ENCODE peak calls at places on chromosome X, in ten cellular contexts. T is colonic mucosa, D is uterus, F is left ventricle myocardium inferior, U is esophagus muscularis mucosa, B is right lobe of liver, J is pancreas, S is A549, Y is ascending aorta, L is neural progenitor cell. G is an unnamed sample.

GRCh38 chrX:141638601-141639000 is 49.1 kb downstream of the SPANXA2 start:
- DNase-seq in U (no peak), J (no peak), F (no peak), L (no peak), S (no peak), D (no peak), B (no peak), Y (no peak), T (no peak), G (no peak)

GRCh38 chrX:70664726-70665125 is 220.1 kb downstream of the DLG3 start:
- DNase-seq in F (no peak), B (no peak), J (no peak), T (no peak), Y (no peak), U (no peak), S (peak; percentile 6), L (peak; percentile 35), D (no peak), G (no peak)

GRCh38 chrX:129748265-129748664 is 9.5 kb downstream of the XPNPEP2 start:
- DNase-seq in B (no peak), L (no peak), T (no peak), U (no peak), S (no peak), J (no peak), D (peak; percentile 60), F (no peak), Y (peak; percentile 78), G (no peak)

GRCh38 chrX:87572911-87573310 is 55.3 kb downstream of the KLHL4 start:
- DNase-seq in Y (no peak), B (no peak), U (no peak), L (no peak), T (no peak), J (no peak), F (no peak), D (no peak), S (no peak), G (no peak)

GRCh38 chrX:9320940-9321339 is 143.9 kb upstream of the TBL1X start:
- DNase-seq in F (no peak), D (no peak), U (no peak), J (no peak), L (peak; percentile 9), B (no peak), Y (no peak), T (no peak), S (peak; percentile 30), G (no peak)

GRCh38 chrX:2697741-2698294 is 6.7 kb downstream of the CD99 start:
- DNase-seq in U (no peak), D (no peak), Y (no peak), T (no peak), F (no peak), B (no peak), S (no peak), L (no peak), J (no peak), G (no peak)

GRCh38 chrX:69504626-69505612 is 793 bp downstream of the NALF2 start:
- DNase-seq in S (no peak), Y (no peak), D (no peak), U (no peak), B (no peak), L (peak; percentile 55), J (no peak), F (no peak), T (no peak), G (peak; percentile 15)

GRCh38 chrX:44011505-44011904 is 38.3 kb upstream of the NDP start:
- DNase-seq in D (no peak), T (no peak), U (no peak), S (no peak), Y (no peak), L (no peak), F (no peak), J (no peak), B (no peak), G (no peak)

GRCh38 chrX:70434352-70434866 is 10.2 kb upstream of the DLG3 start:
- DNase-seq in U (peak; percentile 93), Y (peak; percentile 93), F (peak; percentile 87), B (peak; percentile 86), T (peak; percentile 92), J (peak; percentile 86), L (peak; percentile 92), D (peak; percentile 88), S (peak; percentile 93), G (peak; percentile 86)

GRCh38 chrX:65686246-65686645 is 18.8 kb downstream of the MSN start:
- DNase-seq in Y (no peak), B (no peak), J (no peak), S (no peak), U (no peak), T (no peak), D (no peak), F (no peak), L (no peak), G (no peak)

GRCh38 chrX:136259543-136259942 is 8.3 kb upstream of the MAP7D3 start:
- DNase-seq in D (no peak), F (no peak), U (no peak), Y (no peak), L (no peak), T (no peak), B (no peak), J (no peak), S (no peak), G (no peak)

GRCh38 chrX:55815546-55815945 is 98.0 kb downstream of the RRAGB start:
- DNase-seq in U (no peak), T (no peak), J (no peak), S (no peak), L (no peak), B (no peak), F (no peak), D (no peak), Y (no peak), G (no peak)

GRCh38 chrX:51459125-51459524 is 37.3 kb downstream of the NUDT11 start:
- DNase-seq in T (peak; percentile 21), B (no peak), F (no peak), Y (no peak), D (no peak), J (no peak), L (peak; percentile 52), S (no peak), U (no peak), G (no peak)

GRCh38 chrX:8738588-8739189 is 6.8 kb upstream of the ANOS1 start:
- DNase-seq in L (peak; percentile 63), F (no peak), S (no peak), T (peak; percentile 38), B (no peak), J (no peak), U (no peak), D (no peak), Y (no peak), G (peak; percentile 58)

GRCh38 chrX:120308959-120309872 is 2.0 kb downstream of the TMEM255A start:
- DNase-seq in F (peak; percentile 33), Y (peak; percentile 69), L (peak; percentile 82), T (peak; percentile 47), U (peak; percentile 91), D (peak; percentile 73), B (peak; percentile 60), S (peak; percentile 36), J (peak; percentile 79), G (peak; percentile 62)

GRCh38 chrX:112235547-112235946 is 153.0 kb upstream of the TRPC5 start:
- DNase-seq in J (no peak), L (no peak), F (no peak), Y (no peak), U (no peak), B (peak; percentile 46), S (no peak), T (no peak), D (no peak), G (no peak)

DNA sequence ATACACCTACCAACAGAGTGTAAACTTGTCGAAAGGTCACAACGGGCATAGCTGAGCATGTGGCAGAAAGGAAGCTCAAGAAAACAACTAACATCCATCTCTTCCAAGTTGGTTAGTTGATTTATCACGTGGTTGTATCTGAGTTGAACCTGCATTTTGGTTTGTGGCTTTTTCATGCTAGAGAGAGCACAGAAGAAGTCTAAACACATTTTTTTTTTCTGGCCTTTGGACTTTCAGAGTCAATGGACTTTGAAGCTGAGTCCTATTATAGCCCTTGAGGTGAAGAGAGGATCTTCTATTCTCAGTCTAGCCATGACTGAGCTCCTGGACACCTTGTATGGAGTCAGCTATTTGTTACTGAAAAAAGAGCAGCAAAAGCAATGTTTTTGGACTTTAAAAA is 150.6 kb upstream of the TRPC5 start:
- DNase-seq in T (no peak), L (no peak), B (no peak), Y (no peak), S (no peak), U (no peak), D (no peak), F (no peak), J (no peak), G (no peak)
- H3K9me3 ChIP-seq in T (no peaks in the 10 kb centered on the region), L (no peaks in the 10 kb centered on the region), B (no peaks in the 10 kb centered on the region), Y (no peaks in the 10 kb centered on the region), S (no peaks in the 10 kb centered on the region), U (no peaks in the 10 kb centered on the region), D (no peaks in the 10 kb centered on the region), F (no peaks in the 10 kb centered on the region), J (no peaks in the 10 kb centered on the region), G (no peaks in the 10 kb centered on the region)

GRCh38 chrX:150253946-150254615 is 109.0 kb upstream of the MAMLD1 start:
- DNase-seq in J (no peak), D (no peak), U (peak; percentile 57), Y (peak; percentile 31), L (no peak), S (no peak), B (no peak), F (no peak), T (no peak), G (peak; percentile 26)
- H3K27ac ChIP-seq in J (no peak overlapping the region), D (no peak overlapping the region), U (no peak overlapping the region), Y (no peak overlapping the region), L (no peak overlapping the region), S (no peak overlapping the region), B (no peak overlapping the region), F (no peak overlapping the region), T (no peak overlapping the region), G (no peak overlapping the region)

GRCh38 chrX:109890300-109890699 is 112.6 kb upstream of the TMEM164 start:
- DNase-seq in F (no peak), L (no peak), U (no peak), T (no peak), Y (no peak), B (no peak), S (no peak), D (no peak), J (no peak), G (no peak)

GRCh38 chrX:109886122-109886761 is 116.7 kb upstream of the TMEM164 start:
- DNase-seq in B (no peak), J (no peak), L (peak; percentile 57), T (peak; percentile 26), Y (no peak), D (no peak), S (peak; percentile 53), F (peak; percentile 15), U (no peak), G (no peak)

GRCh38 chrX:109890910-109891502 is 111.9 kb upstream of the TMEM164 start:
- DNase-seq in S (peak; percentile 47), U (no peak), B (peak; percentile 54), D (peak; percentile 37), T (peak; percentile 48), Y (peak; percentile 70), F (peak; percentile 15), J (peak; percentile 73), L (peak; percentile 78), G (peak; percentile 43)

GRCh38 chrX:109889289-109890006 is 113.5 kb upstream of the TMEM164 start:
- DNase-seq in L (peak; percentile 29), B (no peak), U (no peak), F (no peak), S (no peak), T (no peak), J (no peak), D (no peak), Y (no peak), G (no peak)
- TF ChIP-seq CTCF in L (peak; percentile 33), B (peak; percentile 16), U (no peak), F (no peak), S (peak; percentile 30), T (no peak), J (no peak), D (no peak), Y (no peak), G (no peak)

GRCh38 chrX:19661977-19662376 is 146.7 kb upstream of the MAP3K15 start:
- DNase-seq in L (no peak), D (no peak), Y (no peak), S (no peak), F (no peak), T (no peak), J (no peak), U (no peak), B (no peak), G (no peak)
- H3K9me3 ChIP-seq in L (peaks cover 5% of the 10 kb centered on the region), D (no peaks in the 10 kb centered on the region), Y (no peaks in the 10 kb centered on the region), S (no peaks in the 10 kb centered on the region), F (no peaks in the 10 kb centered on the region), T (no peaks in the 10 kb centered on the region), J (no peaks in the 10 kb centered on the region), U (no peaks in the 10 kb centered on the region), B (no peaks in the 10 kb centered on the region), G (no peaks in the 10 kb centered on the region)

G was measured in lung.